ENCODE peak calls at places on chromosome 22, in five cellular contexts. V, N, P, X and E are unnamed samples.

GRCh38 chr22:18056161-18056666 is 21.6 kb upstream of the PEX26 start:
- DNase-seq in V (no peak), N (no peak), P (peak), X (no peak), E (peak)

GRCh38 chr22:27978875-27979274 is 59.8 kb upstream of the PITPNB start:
- DNase-seq in V (no peak), N (no peak), P (no peak), X (no peak), E (no peak)

GRCh38 chr22:49413551-49413950 is 414.1 kb downstream of the BRD1 start:
- DNase-seq in V (no peak), N (no peak), P (no peak), X (no peak), E (no peak)

GRCh38 chr22:21996175-21996574 is 13.6 kb upstream of the TOP3B start:
- DNase-seq in V (no peak), N (no peak), P (no peak), X (no peak), E (no peak)

GRCh38 chr22:35866646-35867045 is 149.0 kb downstream of the APOL5 start:
- DNase-seq in V (no peak), N (no peak), P (no peak), X (no peak), E (no peak)

GRCh38 chr22:21652547-21653545 is 10.7 kb downstream of the SDF2L1 start:
- DNase-seq in V (no peak), N (no peak), P (peak), X (no peak), E (no peak)

GRCh38 chr22:33427461-33427860 is 369.3 kb upstream of the SYN3 start:
- DNase-seq in V (no peak), N (no peak), P (no peak), X (no peak), E (no peak)

GRCh38 chr22:43018615-43019014 is 3.7 kb upstream of the PACSIN2 start:
- DNase-seq in V (no peak), N (no peak), P (no peak), X (no peak), E (peak)

GRCh38 chr22:48478124-48478523 is 1349.5 kb downstream of the BRD1 start:
- DNase-seq in V (no peak), N (no peak), P (no peak), X (no peak), E (no peak)

GRCh38 chr22:33274941-33275443 is 216.8 kb upstream of the SYN3 start:
- DNase-seq in V (no peak), N (no peak), P (no peak), X (no peak), E (no peak)

GRCh38 chr22:46401370-46401769 is 65.9 kb downstream of the TRMU start:
- DNase-seq in V (no peak), N (no peak), P (no peak), X (no peak), E (no peak)

GRCh38 chr22:39135092-39135896 is 17.2 kb downstream of the CBX7 start:
- DNase-seq in V (no peak), N (peak), P (peak), X (peak), E (peak)

GRCh38 chr22:35457729-35458546 is 58.0 kb downstream of the MCM5 start:
- DNase-seq in V (no peak), N (no peak), P (no peak), X (no peak), E (no peak)

GRCh38 chr22:44155115-44155514 is 25.6 kb upstream of the PARVG start:
- DNase-seq in V (no peak), N (no peak), P (no peak), X (no peak), E (no peak)

GRCh38 chr22:45771057-45771456 is 99.4 kb downstream of the ATXN10 start:
- DNase-seq in V (no peak), N (no peak), P (no peak), X (no peak), E (no peak)

GRCh38 chr22:34885852-34886251 is 180.1 kb upstream of the ISX start:
- DNase-seq in V (no peak), N (no peak), P (no peak), X (no peak), E (no peak)

GRCh38 chr22:20015971-20016733 is 471 bp downstream of the ARVCF start:
- DNase-seq in V (no peak), N (no peak), P (peak), X (no peak), E (peak)

GRCh38 chr22:38618682-38619081 is 37.5 kb downstream of the FAM227A start:
- DNase-seq in V (no peak), N (no peak), P (no peak), X (no peak), E (no peak)

GRCh38 chr22:44876921-44877320 is 124.5 kb downstream of the ARHGAP8 start:
- DNase-seq in V (no peak), N (no peak), P (no peak), X (no peak), E (no peak)

GRCh38 chr22:42371112-42371900 is 60.9 kb downstream of the NFAM1 start:
- DNase-seq in V (no peak), N (no peak), P (no peak), X (no peak), E (no peak)

GRCh38 chr22:22342697-22343602 is 98.4 kb downstream of the VPREB1 start:
- DNase-seq in V (no peak), N (peak), P (peak), X (peak), E (peak)

GRCh38 chr22:30857791-30858190 is 110.8 kb downstream of the MORC2 start:
- DNase-seq in V (no peak), N (no peak), P (no peak), X (no peak), E (no peak)

GRCh38 chr22:25700996-25701815 is 40.8 kb upstream of the MYO18B start:
- DNase-seq in V (no peak), N (no peak), P (no peak), X (no peak), E (no peak)

GRCh38 chr22:37173709-37174108 is 14.3 kb downstream of the C1QTNF6 start:
- DNase-seq in V (no peak), N (no peak), P (no peak), X (no peak), E (no peak)

GRCh38 chr22:27610863-27611786 is 190.4 kb downstream of the MN1 start:
- DNase-seq in V (no peak), N (no peak), P (no peak), X (no peak), E (no peak)

GRCh38 chr22:33082221-33082620 is 24.0 kb upstream of the SYN3 start:
- DNase-seq in V (no peak), N (no peak), P (no peak), X (no peak), E (no peak)

GRCh38 chr22:21766933-21767462 is 31.4 kb upstream of the YPEL1 start:
- DNase-seq in V (no peak), N (no peak), P (no peak), X (no peak), E (no peak)

GRCh38 chr22:20173720-20174119 is 22.9 kb upstream of the CCDC188 start:
- DNase-seq in V (no peak), N (no peak), P (no peak), X (no peak), E (no peak)

GRCh38 chr22:23686416-23687024 is 4.3 kb upstream of the RGL4 start:
- DNase-seq in V (no peak), N (no peak), P (no peak), X (no peak), E (no peak)

GRCh38 chr22:47460870-47461269 is 698.4 kb downstream of the TBC1D22A start:
- DNase-seq in V (no peak), N (no peak), P (no peak), X (no peak), E (peak)
- TF ChIP-seq KDM1A in V (no peak), N (no peak), P (no peak), X (no peak), E (no peak)

DNA sequence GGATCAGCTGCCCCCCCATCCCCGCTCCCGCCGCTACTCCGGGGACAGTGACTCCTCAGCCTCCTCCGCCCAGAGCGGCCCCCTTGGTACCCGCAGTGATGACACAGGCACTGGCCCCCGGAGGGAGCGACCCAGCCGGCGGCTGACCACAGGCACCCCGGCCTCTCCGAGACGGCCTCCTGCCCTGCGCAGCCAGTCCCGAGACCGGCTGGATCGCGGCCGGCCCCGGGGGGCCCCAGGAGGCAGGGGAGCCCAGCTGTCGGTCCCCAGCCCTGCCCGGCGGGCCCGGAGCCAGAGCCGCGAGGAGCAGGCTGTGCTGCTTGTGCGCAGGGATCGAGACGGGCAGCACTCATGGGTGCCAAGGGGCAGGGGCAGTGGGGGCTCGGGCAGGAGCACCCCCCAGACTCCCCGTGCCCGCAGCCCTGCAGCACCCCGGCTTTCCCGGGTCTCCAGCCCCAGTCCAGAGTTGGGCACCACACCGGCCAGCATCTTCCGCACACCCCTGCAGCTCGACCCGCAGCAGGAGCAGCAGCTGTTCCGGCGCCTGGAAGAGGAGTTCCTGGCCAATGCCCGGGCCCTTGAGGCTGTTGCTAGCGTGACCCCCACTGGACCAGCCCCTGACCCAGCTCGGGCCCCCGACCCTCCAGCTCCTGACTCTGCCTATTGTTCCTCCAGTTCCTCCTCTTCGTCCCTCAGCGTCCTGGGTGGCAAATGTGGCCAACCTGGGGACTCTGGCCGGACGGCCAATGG is 3.9 kb downstream of the RASL10A start:
- DNase-seq in V (no peak), N (no peak), P (no peak), X (no peak), E (no peak)
- TF ChIP-seq KDM1A in V (no peak), N (no peak), P (no peak), X (no peak), E (no peak)

GRCh38 chr22:40751250-40751649 is 67.9 kb downstream of the SLC25A17 start:
- DNase-seq in V (no peak), N (no peak), P (no peak), X (no peak), E (no peak)

GRCh38 chr22:40759294-40759840 is 59.8 kb downstream of the SLC25A17 start:
- DNase-seq in V (no peak), N (no peak), P (no peak), X (no peak), E (no peak)

GRCh38 chr22:40758390-40758789 is 60.8 kb downstream of the SLC25A17 start:
- DNase-seq in V (no peak), N (no peak), P (no peak), X (no peak), E (no peak)

GRCh38 chr22:40753114-40753513 is 66.0 kb downstream of the SLC25A17 start:
- DNase-seq in V (no peak), N (no peak), P (no peak), X (no peak), E (no peak)

DNA sequence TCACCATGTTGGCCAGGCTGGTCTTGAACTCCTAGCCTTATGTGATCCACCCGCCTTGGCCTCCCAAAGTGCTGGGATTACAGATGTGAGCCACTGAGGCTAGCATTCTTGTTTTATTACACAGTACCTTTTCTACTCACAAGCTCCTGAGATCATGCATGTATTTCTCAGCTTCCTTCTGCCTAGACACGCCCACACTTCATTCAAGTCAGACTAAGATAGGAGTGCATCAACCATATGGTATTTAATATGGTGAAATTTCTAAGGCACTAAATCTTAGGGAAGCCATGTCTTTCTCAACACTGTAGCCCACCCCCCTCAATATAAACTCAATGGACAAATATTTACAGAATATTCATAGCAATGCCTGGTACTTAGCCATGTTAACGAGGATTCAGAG is 62.1 kb downstream of the SLC25A17 start:
- DNase-seq in V (no peak), N (no peak), P (no peak), X (no peak), E (no peak)
- TF ChIP-seq KDM1A in V (no peak), N (no peak), P (no peak), X (no peak), E (no peak)

GRCh38 chr22:40345271-40345670 is 1.0 kb upstream of the ADSL start:
- DNase-seq in V (no peak), N (no peak), P (no peak), X (no peak), E (no peak)

GRCh38 chr22:40346178-40347064 is at the start of gene ADSL:
- DNase-seq in V (peak), N (peak), P (peak), X (peak), E (peak)

GRCh38 chr22:40347300-40347699 is 1.0 kb downstream of the ADSL start:
- DNase-seq in V (no peak), N (no peak), P (no peak), X (no peak), E (no peak)

GRCh38 chr22:40345801-40346177 is 511 bp upstream of the ADSL start:
- DNase-seq in V (no peak), N (no peak), P (peak), X (no peak), E (peak)

DNA sequence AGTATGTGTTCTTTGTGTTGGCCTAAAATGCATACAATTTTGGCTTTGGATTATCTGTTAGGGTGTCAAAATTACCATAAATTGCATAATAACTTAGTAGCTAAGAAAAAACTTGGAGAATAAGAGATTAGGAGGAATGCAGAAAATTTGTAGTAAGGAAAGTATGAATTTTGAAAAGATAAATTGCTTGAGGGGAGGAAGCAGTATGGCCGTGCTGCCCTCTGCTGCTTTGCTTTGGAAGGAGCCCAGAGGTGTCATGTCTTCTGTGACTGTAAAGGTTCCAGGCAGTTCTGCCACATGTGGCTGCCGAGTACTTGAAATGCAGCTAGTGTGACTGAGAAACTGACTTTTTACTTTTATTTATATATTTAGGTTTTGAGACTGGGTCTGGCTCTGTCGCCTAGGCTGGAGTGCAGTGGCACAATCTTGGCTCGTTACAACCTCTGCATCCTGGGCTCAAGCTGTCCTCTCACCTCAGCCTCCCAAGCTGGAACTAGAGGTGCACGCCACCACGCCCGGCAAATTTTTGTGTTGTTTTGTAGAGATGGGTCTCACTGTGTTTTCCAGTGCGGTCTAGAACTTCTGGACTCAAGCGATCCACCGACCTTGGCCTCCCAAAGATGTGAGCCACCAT is 1.8 kb downstream of the ADSL start:
- DNase-seq in V (no peak), N (peak), P (peak), X (no peak), E (peak)
- TF ChIP-seq KDM1A in V (no peak), N (no peak), P (no peak), X (no peak), E (no peak)